ENCODE peak calls at places on chromosome 2, in eight cellular contexts. O is endothelial cell; X is MM.1S; N is IMR-90; W is CD8-positive, alpha-beta T cell; C is fibroblast of villous mesenchyme; Y is GM12865; F is tibial artery. P is an unnamed sample.

GRCh38 chr2:101818531-101819451 is 121.3 kb downstream of the MAP4K4 start:
- DNase-seq in Y (no peak), N (peak; percentile 89), X (no peak), C (peak; percentile 75), F (no peak), W (no peak), O (no peak), P (no peak)

GRCh38 chr2:231059756-231060155 is 3.1 kb downstream of the PSMD1 start:
- DNase-seq in C (no peak), N (peak; percentile 38), W (no peak), Y (no peak), X (no peak), O (no peak), F (no peak), P (no peak)

GRCh38 chr2:192029089-192029488 is 165.6 kb downstream of the TMEFF2 start:
- DNase-seq in C (peak; percentile 35), W (no peak), X (no peak), N (peak; percentile 58), Y (peak; percentile 58), O (peak; percentile 31), F (no peak), P (no peak)

GRCh38 chr2:54073796-54074195 is 41.6 kb upstream of the ACYP2 start:
- DNase-seq in O (no peak), Y (peak; percentile 45), C (no peak), N (peak; percentile 64), F (no peak), X (peak; percentile 25), W (no peak), P (no peak)

GRCh38 chr2:233464531-233465240 is 101.9 kb downstream of the USP40 start:
- DNase-seq in W (no peak), O (no peak), C (no peak), Y (no peak), X (no peak), N (no peak), F (no peak), P (no peak)

GRCh38 chr2:54964271-54964670 is 86.0 kb downstream of the RTN4 start:
- DNase-seq in O (no peak), F (no peak), X (no peak), C (no peak), W (no peak), N (peak; percentile 60), Y (no peak), P (no peak)

GRCh38 chr2:234135750-234136221 is 85.3 kb downstream of the SPP2 start:
- DNase-seq in C (peak; percentile 72), N (peak; percentile 76), F (peak; percentile 36), W (peak; percentile 18), O (peak; percentile 66), Y (peak; percentile 66), X (peak; percentile 73), P (peak; percentile 58)

GRCh38 chr2:194003911-194004310 is 1653.1 kb upstream of the SLC39A10 start:
- DNase-seq in F (no peak), C (no peak), O (no peak), X (no peak), N (no peak), W (no peak), Y (no peak), P (no peak)

GRCh38 chr2:171702781-171703556 is 15.7 kb downstream of the DYNC1I2 start:
- DNase-seq in X (no peak), N (peak; percentile 49), Y (no peak), O (no peak), C (peak; percentile 47), F (no peak), W (no peak), P (no peak)

GRCh38 chr2:185035906-185036305 is 437.6 kb downstream of the ZNF804A start:
- DNase-seq in N (no peak), Y (no peak), C (no peak), F (no peak), W (no peak), X (no peak), O (no peak), P (no peak)

GRCh38 chr2:21981127-21981526 is 857.4 kb downstream of the TDRD15 start:
- DNase-seq in O (no peak), W (no peak), Y (no peak), N (peak; percentile 26), X (no peak), C (no peak), F (no peak), P (no peak)

GRCh38 chr2:214881647-214882205 is 72.2 kb upstream of the BARD1 start:
- DNase-seq in Y (peak; percentile 12), X (no peak), N (no peak), F (no peak), W (no peak), O (no peak), C (peak; percentile 6), P (no peak)

GRCh38 chr2:63665806-63666205 is 77.0 kb downstream of the MDH1 start:
- DNase-seq in O (no peak), N (peak; percentile 89), F (no peak), C (peak; percentile 96), Y (no peak), X (no peak), W (no peak), P (no peak)

GRCh38 chr2:183010112-183010511 is 28.1 kb downstream of the NCKAP1 start:
- DNase-seq in C (peak; percentile 21), X (no peak), F (no peak), W (no peak), N (peak; percentile 88), Y (no peak), O (no peak), P (no peak)

GRCh38 chr2:88187038-88187676 is 17.0 kb downstream of the THNSL2 start:
- DNase-seq in C (peak; percentile 36), X (peak; percentile 74), N (peak; percentile 21), F (peak; percentile 33), W (no peak), Y (peak; percentile 27), O (peak; percentile 77), P (peak; percentile 41)

GRCh38 chr2:24513266-24513665 is 22.2 kb downstream of the NCOA1 start:
- DNase-seq in F (no peak), C (no peak), Y (no peak), W (no peak), N (no peak), X (no peak), O (no peak), P (no peak)

GRCh38 chr2:141660232-141660631 is 470.6 kb downstream of the LRP1B start:
- DNase-seq in O (no peak), C (no peak), Y (no peak), N (no peak), W (no peak), X (no peak), F (no peak), P (no peak)

GRCh38 chr2:85797959-85798358 is 44.2 kb downstream of the ATOH8 start:
- DNase-seq in Y (no peak), X (no peak), W (no peak), C (peak; percentile 76), O (peak; percentile 44), N (peak; percentile 49), F (peak; percentile 16), P (no peak)

GRCh38 chr2:1743396-1744150 is 742 bp downstream of the PXDN start:
- DNase-seq in W (no peak), F (no peak), X (no peak), O (peak; percentile 60), N (peak; percentile 56), C (peak; percentile 72), Y (no peak), P (no peak)

GRCh38 chr2:46195819-46196218 is 101.4 kb upstream of the EPAS1 start:
- DNase-seq in W (no peak), O (no peak), X (no peak), N (no peak), F (no peak), C (no peak), Y (no peak), P (no peak)

GRCh38 chr2:240127351-240127750 is 8.8 kb downstream of the COPS9 start:
- DNase-seq in Y (no peak), X (no peak), C (no peak), F (peak; percentile 9), W (no peak), O (no peak), N (no peak), P (no peak)

GRCh38 chr2:45510701-45511420 is 100.2 kb downstream of the SRBD1 start:
- DNase-seq in O (no peak), F (no peak), C (no peak), W (no peak), Y (no peak), X (no peak), N (no peak), P (no peak)

DNA sequence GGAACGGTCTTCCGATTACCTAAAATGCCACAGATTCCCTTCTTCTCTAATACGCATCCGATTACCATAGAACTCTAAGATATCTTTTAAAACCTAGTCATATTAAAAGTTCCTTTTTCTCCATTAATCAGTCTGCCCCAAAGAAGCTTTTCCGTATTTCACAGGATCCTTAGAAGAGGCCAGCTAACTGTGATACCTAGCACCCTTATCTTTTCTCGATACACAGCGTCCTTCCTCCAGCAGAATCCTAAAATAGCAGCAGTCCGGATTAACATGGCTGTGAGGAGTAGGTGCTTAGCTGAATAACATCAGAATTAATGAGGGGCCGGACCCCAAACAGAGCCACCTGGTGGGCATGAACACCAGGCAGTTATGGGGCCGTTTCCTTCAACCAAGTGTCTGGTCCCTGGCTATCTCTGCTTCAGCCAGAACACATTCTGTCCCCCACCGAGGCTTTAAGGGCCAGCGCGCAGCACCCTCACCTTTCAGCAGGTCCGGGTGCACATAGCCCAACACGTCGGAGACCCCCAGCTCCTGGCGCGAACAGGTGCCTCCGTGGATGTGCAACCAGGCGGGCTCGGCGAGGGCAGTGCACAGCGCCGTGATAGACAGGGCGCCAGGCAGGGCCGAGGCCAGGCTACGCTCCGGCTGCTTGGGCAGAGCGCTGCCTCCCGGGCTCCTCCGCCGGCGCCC is 995 bp downstream of the TMEM127 start:
- DNase-seq in F (no peak), X (peak; percentile 37), N (peak; percentile 29), W (no peak), Y (peak; percentile 66), O (peak; percentile 50), C (peak; percentile 43), P (peak; percentile 77)
- TF ChIP-seq CTCF in F (no peak), X (peak; percentile 52), N (peak; percentile 46), W (peak; percentile 30), Y (peak; percentile 53), O (no peak), C (peak; percentile 55), P (peak; percentile 58)

DNA sequence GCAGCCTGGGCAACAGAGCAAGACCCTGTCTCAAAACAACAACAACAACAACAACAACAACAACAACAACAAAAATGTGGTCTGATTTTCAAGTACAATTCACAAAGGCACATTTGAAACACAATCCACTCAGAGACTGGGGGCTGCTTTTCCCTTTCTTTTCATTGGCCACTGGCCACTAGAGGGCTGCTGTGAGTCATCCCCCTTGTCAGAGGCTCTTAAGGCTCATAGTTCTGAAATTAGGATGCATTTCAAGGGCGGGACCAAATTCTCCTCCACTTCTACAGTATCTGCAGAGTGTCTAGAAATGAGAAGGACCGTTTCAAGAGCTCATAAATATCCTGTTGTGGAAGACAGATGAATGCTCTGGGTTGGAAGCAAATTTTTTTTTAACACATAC is 285.4 kb downstream of the NRXN1 start:
- DNase-seq in Y (peak; percentile 21), O (peak; percentile 60), W (no peak), F (no peak), C (no peak), X (peak; percentile 42), N (peak; percentile 27), P (peak; percentile 5)
- TF ChIP-seq CTCF in Y (peak; percentile 68), O (peak; percentile 66), W (no peak), F (no peak), C (peak; percentile 10), X (peak; percentile 79), N (peak; percentile 49), P (peak; percentile 62)

GRCh38 chr2:225008935-225009334 is 33.3 kb downstream of the DOCK10 start:
- DNase-seq in Y (peak; percentile 37), F (no peak), O (peak; percentile 30), N (no peak), C (no peak), W (no peak), X (peak; percentile 14), P (no peak)
- TF ChIP-seq CTCF in Y (peak; percentile 49), F (peak; percentile 10), O (peak; percentile 35), N (peak; percentile 33), C (peak; percentile 39), W (peak; percentile 46), X (peak; percentile 57), P (peak; percentile 44)

GRCh38 chr2:224400886-224401632 is 848 bp downstream of the FAM124B start:
- DNase-seq in W (peak; percentile 0), X (no peak), N (no peak), F (no peak), O (no peak), Y (no peak), C (no peak), P (no peak)
- TF ChIP-seq CTCF in W (no peak), X (no peak), N (no peak), F (no peak), O (no peak), Y (no peak), C (no peak), P (no peak)